ENCODE peak calls at places on chromosome 3, in eight cellular contexts. One of them, this sample, is unnamed.

GRCh38 chr3:67418539-67419529 is 235.6 kb downstream of the SUCLG2 start:
- DNase-seq in memory B cell: no peak
- DNase-seq in activated gamma-delta T cell treated with Interleukin-2 at 50 U/mL for 16 hours: no peak
- DNase-seq in central memory CD4-positive, alpha-beta T cell: no peak
- DNase-seq in GM04503: no peak
- DNase-seq in T-cell: no peak
- DNase-seq in GM03348: no peak
- DNase-seq in stimulated activated CD8-positive, alpha-beta memory T cell treated with anti-CD3 and anti-CD28 coated beads, Interleukin-12 subunit alpha, Interleukin-12 subunit beta, amount 100 ng/mL, for 4 hours: no peak
- DNase-seq in this sample: peak; percentile 16

GRCh38 chr3:190333961-190334360 is 11.7 kb upstream of the CLDN1 start:
- DNase-seq in memory B cell: no peak
- DNase-seq in activated gamma-delta T cell treated with Interleukin-2 at 50 U/mL for 16 hours: no peak
- DNase-seq in central memory CD4-positive, alpha-beta T cell: no peak
- DNase-seq in GM04503: no peak
- DNase-seq in T-cell: no peak
- DNase-seq in GM03348: no peak
- DNase-seq in stimulated activated CD8-positive, alpha-beta memory T cell treated with anti-CD3 and anti-CD28 coated beads, Interleukin-12 subunit alpha, Interleukin-12 subunit beta, amount 100 ng/mL, for 4 hours: no peak
- DNase-seq in this sample: no peak

GRCh38 chr3:22450785-22451400 is 699.9 kb upstream of the ZNF385D start:
- DNase-seq in memory B cell: no peak
- DNase-seq in activated gamma-delta T cell treated with Interleukin-2 at 50 U/mL for 16 hours: no peak
- DNase-seq in central memory CD4-positive, alpha-beta T cell: no peak
- DNase-seq in GM04503: peak; percentile 4
- DNase-seq in T-cell: no peak
- DNase-seq in GM03348: no peak
- DNase-seq in stimulated activated CD8-positive, alpha-beta memory T cell treated with anti-CD3 and anti-CD28 coated beads, Interleukin-12 subunit alpha, Interleukin-12 subunit beta, amount 100 ng/mL, for 4 hours: no peak
- DNase-seq in this sample: peak; percentile 61

GRCh38 chr3:52193059-52193458 is 4.9 kb upstream of the ALAS1 start:
- DNase-seq in memory B cell: no peak
- DNase-seq in activated gamma-delta T cell treated with Interleukin-2 at 50 U/mL for 16 hours: no peak
- DNase-seq in central memory CD4-positive, alpha-beta T cell: no peak
- DNase-seq in GM04503: peak; percentile 29
- DNase-seq in T-cell: no peak
- DNase-seq in GM03348: peak; percentile 51
- DNase-seq in stimulated activated CD8-positive, alpha-beta memory T cell treated with anti-CD3 and anti-CD28 coated beads, Interleukin-12 subunit alpha, Interleukin-12 subunit beta, amount 100 ng/mL, for 4 hours: no peak
- DNase-seq in this sample: peak; percentile 67

GRCh38 chr3:130935761-130936160 is 41.9 kb downstream of the ATP2C1 start:
- DNase-seq in memory B cell: no peak
- DNase-seq in activated gamma-delta T cell treated with Interleukin-2 at 50 U/mL for 16 hours: no peak
- DNase-seq in central memory CD4-positive, alpha-beta T cell: no peak
- DNase-seq in GM04503: peak; percentile 45
- DNase-seq in T-cell: no peak
- DNase-seq in GM03348: peak; percentile 65
- DNase-seq in stimulated activated CD8-positive, alpha-beta memory T cell treated with anti-CD3 and anti-CD28 coated beads, Interleukin-12 subunit alpha, Interleukin-12 subunit beta, amount 100 ng/mL, for 4 hours: no peak
- DNase-seq in this sample: peak; percentile 73

GRCh38 chr3:78707094-78707493 is 1060.7 kb downstream of the ROBO1 start:
- DNase-seq in memory B cell: no peak
- DNase-seq in activated gamma-delta T cell treated with Interleukin-2 at 50 U/mL for 16 hours: no peak
- DNase-seq in central memory CD4-positive, alpha-beta T cell: no peak
- DNase-seq in GM04503: no peak
- DNase-seq in T-cell: no peak
- DNase-seq in GM03348: no peak
- DNase-seq in stimulated activated CD8-positive, alpha-beta memory T cell treated with anti-CD3 and anti-CD28 coated beads, Interleukin-12 subunit alpha, Interleukin-12 subunit beta, amount 100 ng/mL, for 4 hours: no peak
- DNase-seq in this sample: no peak

GRCh38 chr3:4732974-4733373 is 239.8 kb downstream of the ITPR1 start:
- DNase-seq in memory B cell: no peak
- DNase-seq in activated gamma-delta T cell treated with Interleukin-2 at 50 U/mL for 16 hours: no peak
- DNase-seq in central memory CD4-positive, alpha-beta T cell: no peak
- DNase-seq in GM04503: no peak
- DNase-seq in T-cell: no peak
- DNase-seq in GM03348: no peak
- DNase-seq in stimulated activated CD8-positive, alpha-beta memory T cell treated with anti-CD3 and anti-CD28 coated beads, Interleukin-12 subunit alpha, Interleukin-12 subunit beta, amount 100 ng/mL, for 4 hours: no peak
- DNase-seq in this sample: no peak

GRCh38 chr3:102178817-102179216 is 256.0 kb upstream of the ZPLD1 start:
- DNase-seq in memory B cell: no peak
- DNase-seq in activated gamma-delta T cell treated with Interleukin-2 at 50 U/mL for 16 hours: no peak
- DNase-seq in central memory CD4-positive, alpha-beta T cell: no peak
- DNase-seq in GM04503: no peak
- DNase-seq in T-cell: no peak
- DNase-seq in GM03348: no peak
- DNase-seq in stimulated activated CD8-positive, alpha-beta memory T cell treated with anti-CD3 and anti-CD28 coated beads, Interleukin-12 subunit alpha, Interleukin-12 subunit beta, amount 100 ng/mL, for 4 hours: no peak
- DNase-seq in this sample: no peak

GRCh38 chr3:179149239-179149887 is 1.2 kb downstream of the PIK3CA start:
- DNase-seq in memory B cell: peak; percentile 51
- DNase-seq in activated gamma-delta T cell treated with Interleukin-2 at 50 U/mL for 16 hours: peak; percentile 15
- DNase-seq in central memory CD4-positive, alpha-beta T cell: peak; percentile 46
- DNase-seq in GM04503: no peak
- DNase-seq in T-cell: peak; percentile 48
- DNase-seq in GM03348: peak; percentile 25
- DNase-seq in stimulated activated CD8-positive, alpha-beta memory T cell treated with anti-CD3 and anti-CD28 coated beads, Interleukin-12 subunit alpha, Interleukin-12 subunit beta, amount 100 ng/mL, for 4 hours: no peak
- DNase-seq in this sample: peak; percentile 36

GRCh38 chr3:23442598-23443383 is 239.7 kb downstream of the UBE2E2 start:
- DNase-seq in memory B cell: no peak
- DNase-seq in activated gamma-delta T cell treated with Interleukin-2 at 50 U/mL for 16 hours: no peak
- DNase-seq in central memory CD4-positive, alpha-beta T cell: peak; percentile 3
- DNase-seq in GM04503: no peak
- DNase-seq in T-cell: peak; percentile 12
- DNase-seq in GM03348: no peak
- DNase-seq in stimulated activated CD8-positive, alpha-beta memory T cell treated with anti-CD3 and anti-CD28 coated beads, Interleukin-12 subunit alpha, Interleukin-12 subunit beta, amount 100 ng/mL, for 4 hours: no peak
- DNase-seq in this sample: peak; percentile 63

GRCh38 chr3:111156506-111156905 is 84.9 kb downstream of the NECTIN3 start:
- DNase-seq in memory B cell: no peak
- DNase-seq in activated gamma-delta T cell treated with Interleukin-2 at 50 U/mL for 16 hours: no peak
- DNase-seq in central memory CD4-positive, alpha-beta T cell: no peak
- DNase-seq in GM04503: no peak
- DNase-seq in T-cell: no peak
- DNase-seq in GM03348: no peak
- DNase-seq in stimulated activated CD8-positive, alpha-beta memory T cell treated with anti-CD3 and anti-CD28 coated beads, Interleukin-12 subunit alpha, Interleukin-12 subunit beta, amount 100 ng/mL, for 4 hours: no peak
- DNase-seq in this sample: no peak

GRCh38 chr3:19543212-19543841 is 390.7 kb downstream of the EFHB start:
- DNase-seq in memory B cell: no peak
- DNase-seq in activated gamma-delta T cell treated with Interleukin-2 at 50 U/mL for 16 hours: no peak
- DNase-seq in central memory CD4-positive, alpha-beta T cell: no peak
- DNase-seq in GM04503: no peak
- DNase-seq in T-cell: no peak
- DNase-seq in GM03348: no peak
- DNase-seq in stimulated activated CD8-positive, alpha-beta memory T cell treated with anti-CD3 and anti-CD28 coated beads, Interleukin-12 subunit alpha, Interleukin-12 subunit beta, amount 100 ng/mL, for 4 hours: no peak
- DNase-seq in this sample: no peak

GRCh38 chr3:138472141-138472825 is 37.9 kb downstream of the ESYT3 start:
- DNase-seq in memory B cell: no peak
- DNase-seq in activated gamma-delta T cell treated with Interleukin-2 at 50 U/mL for 16 hours: no peak
- DNase-seq in central memory CD4-positive, alpha-beta T cell: no peak
- DNase-seq in GM04503: no peak
- DNase-seq in T-cell: no peak
- DNase-seq in GM03348: no peak
- DNase-seq in stimulated activated CD8-positive, alpha-beta memory T cell treated with anti-CD3 and anti-CD28 coated beads, Interleukin-12 subunit alpha, Interleukin-12 subunit beta, amount 100 ng/mL, for 4 hours: no peak
- DNase-seq in this sample: no peak

GRCh38 chr3:169781209-169781855 is 8.1 kb downstream of the MYNN start:
- DNase-seq in memory B cell: no peak
- DNase-seq in activated gamma-delta T cell treated with Interleukin-2 at 50 U/mL for 16 hours: no peak
- DNase-seq in central memory CD4-positive, alpha-beta T cell: no peak
- DNase-seq in GM04503: no peak
- DNase-seq in T-cell: no peak
- DNase-seq in GM03348: no peak
- DNase-seq in stimulated activated CD8-positive, alpha-beta memory T cell treated with anti-CD3 and anti-CD28 coated beads, Interleukin-12 subunit alpha, Interleukin-12 subunit beta, amount 100 ng/mL, for 4 hours: no peak
- DNase-seq in this sample: no peak

GRCh38 chr3:149003653-149004305 is 12.4 kb downstream of the GYG1 start:
- DNase-seq in memory B cell: no peak
- DNase-seq in activated gamma-delta T cell treated with Interleukin-2 at 50 U/mL for 16 hours: peak; percentile 42
- DNase-seq in central memory CD4-positive, alpha-beta T cell: no peak
- DNase-seq in GM04503: no peak
- DNase-seq in T-cell: no peak
- DNase-seq in GM03348: no peak
- DNase-seq in stimulated activated CD8-positive, alpha-beta memory T cell treated with anti-CD3 and anti-CD28 coated beads, Interleukin-12 subunit alpha, Interleukin-12 subunit beta, amount 100 ng/mL, for 4 hours: no peak
- DNase-seq in this sample: no peak

GRCh38 chr3:19016846-19017245 is 131.5 kb upstream of the KCNH8 start:
- DNase-seq in memory B cell: no peak
- DNase-seq in activated gamma-delta T cell treated with Interleukin-2 at 50 U/mL for 16 hours: no peak
- DNase-seq in central memory CD4-positive, alpha-beta T cell: no peak
- DNase-seq in GM04503: no peak
- DNase-seq in T-cell: no peak
- DNase-seq in GM03348: no peak
- DNase-seq in stimulated activated CD8-positive, alpha-beta memory T cell treated with anti-CD3 and anti-CD28 coated beads, Interleukin-12 subunit alpha, Interleukin-12 subunit beta, amount 100 ng/mL, for 4 hours: no peak
- DNase-seq in this sample: no peak

GRCh38 chr3:88168171-88168570 is 18.4 kb downstream of the C3orf38 start:
- DNase-seq in memory B cell: no peak
- DNase-seq in activated gamma-delta T cell treated with Interleukin-2 at 50 U/mL for 16 hours: no peak
- DNase-seq in central memory CD4-positive, alpha-beta T cell: no peak
- DNase-seq in GM04503: no peak
- DNase-seq in T-cell: no peak
- DNase-seq in GM03348: no peak
- DNase-seq in stimulated activated CD8-positive, alpha-beta memory T cell treated with anti-CD3 and anti-CD28 coated beads, Interleukin-12 subunit alpha, Interleukin-12 subunit beta, amount 100 ng/mL, for 4 hours: no peak
- DNase-seq in this sample: no peak

GRCh38 chr3:190205739-190206138 is 85.0 kb upstream of the P3H2 start:
- DNase-seq in memory B cell: no peak
- DNase-seq in activated gamma-delta T cell treated with Interleukin-2 at 50 U/mL for 16 hours: no peak
- DNase-seq in central memory CD4-positive, alpha-beta T cell: no peak
- DNase-seq in GM04503: peak; percentile 33
- DNase-seq in T-cell: no peak
- DNase-seq in GM03348: peak; percentile 41
- DNase-seq in stimulated activated CD8-positive, alpha-beta memory T cell treated with anti-CD3 and anti-CD28 coated beads, Interleukin-12 subunit alpha, Interleukin-12 subunit beta, amount 100 ng/mL, for 4 hours: no peak
- DNase-seq in this sample: peak; percentile 86

GRCh38 chr3:34011171-34012101 is 213.0 kb downstream of the PDCD6IP start:
- DNase-seq in memory B cell: no peak
- DNase-seq in activated gamma-delta T cell treated with Interleukin-2 at 50 U/mL for 16 hours: no peak
- DNase-seq in central memory CD4-positive, alpha-beta T cell: no peak
- DNase-seq in GM04503: no peak
- DNase-seq in T-cell: no peak
- DNase-seq in GM03348: no peak
- DNase-seq in stimulated activated CD8-positive, alpha-beta memory T cell treated with anti-CD3 and anti-CD28 coated beads, Interleukin-12 subunit alpha, Interleukin-12 subunit beta, amount 100 ng/mL, for 4 hours: no peak
- DNase-seq in this sample: peak; percentile 63

GRCh38 chr3:29642393-29643033 is 361.6 kb downstream of the RBMS3 start:
- DNase-seq in memory B cell: no peak
- DNase-seq in activated gamma-delta T cell treated with Interleukin-2 at 50 U/mL for 16 hours: no peak
- DNase-seq in central memory CD4-positive, alpha-beta T cell: no peak
- DNase-seq in GM04503: no peak
- DNase-seq in T-cell: no peak
- DNase-seq in GM03348: peak; percentile 24
- DNase-seq in stimulated activated CD8-positive, alpha-beta memory T cell treated with anti-CD3 and anti-CD28 coated beads, Interleukin-12 subunit alpha, Interleukin-12 subunit beta, amount 100 ng/mL, for 4 hours: no peak
- DNase-seq in this sample: peak; percentile 71

This sample was measured in fibroblast of mammary gland.